ENCODE peak calls at places on chromosomes 4 and X, in seven cellular contexts. F is cardiac muscle cell; E is coronary artery; O is CD4-positive, alpha-beta T cell; C is body of pancreas; P is WTC11; N is A549. Z is an unnamed sample.
A peak's percentile ranks its signal among the peaks of the same experiment; 100 is the strongest.

GRCh38 chr4:181952478-181952877 is 290.7 kb upstream of the TENM3 start:
- DNase-seq in C (peak; percentile 7), P (no peak), N (peak; percentile 4), F (peak; percentile 92), O (no peak), E (no peak), Z (no peak)

GRCh38 chrX:57906790-57907189 is 3.5 kb downstream of the ZXDA start:
- DNase-seq in O (no peak), N (no peak), F (peak; percentile 64), P (no peak), E (no peak), C (no peak), Z (no peak)

GRCh38 chr4:88939697-88940096 is 117.3 kb downstream of the FAM13A start:
- DNase-seq in C (no peak), N (no peak), P (no peak), O (no peak), F (peak; percentile 77), E (no peak), Z (no peak)

GRCh38 chr4:30825008-30825765 is 105.0 kb downstream of the PCDH7 start:
- DNase-seq in F (no peak), C (no peak), P (no peak), O (no peak), E (no peak), N (no peak), Z (no peak)

GRCh38 chr4:6779667-6780565 is 2.6 kb upstream of the KIAA0232 start:
- DNase-seq in N (no peak), E (no peak), P (no peak), O (no peak), F (peak; percentile 58), C (no peak), Z (no peak)

GRCh38 chrX:138349351-138349750 is 362.2 kb downstream of the FGF13 start:
- DNase-seq in N (no peak), F (no peak), P (no peak), E (no peak), O (no peak), C (no peak), Z (no peak)

GRCh38 chr4:54852602-54853001 is 194.8 kb downstream of the KIT start:
- DNase-seq in P (no peak), E (no peak), O (no peak), F (no peak), C (no peak), N (no peak), Z (no peak)

GRCh38 chr4:166277406-166277805 is 404.4 kb downstream of the TLL1 start:
- DNase-seq in N (no peak), P (no peak), C (no peak), E (no peak), F (peak; percentile 48), O (no peak), Z (no peak)

GRCh38 chr4:8759987-8760386 is 111.7 kb downstream of the HMX1 start:
- DNase-seq in O (no peak), P (peak; percentile 3), F (no peak), C (peak; percentile 1), N (no peak), E (peak; percentile 28), Z (no peak)

GRCh38 chrX:109760922-109761250 is 27.8 kb upstream of the ACSL4 start:
- DNase-seq in N (no peak), P (no peak), F (no peak), C (no peak), E (no peak), O (no peak), Z (no peak)

GRCh38 chr4:118981171-118981838 is 92.7 kb downstream of the SYNPO2 start:
- DNase-seq in E (no peak), C (no peak), N (no peak), P (no peak), F (no peak), O (no peak), Z (no peak)

GRCh38 chr4:24059839-24060238 is 170.0 kb upstream of the PPARGC1A start:
- DNase-seq in O (no peak), C (no peak), P (no peak), F (no peak), E (no peak), N (no peak), Z (no peak)

DNA sequence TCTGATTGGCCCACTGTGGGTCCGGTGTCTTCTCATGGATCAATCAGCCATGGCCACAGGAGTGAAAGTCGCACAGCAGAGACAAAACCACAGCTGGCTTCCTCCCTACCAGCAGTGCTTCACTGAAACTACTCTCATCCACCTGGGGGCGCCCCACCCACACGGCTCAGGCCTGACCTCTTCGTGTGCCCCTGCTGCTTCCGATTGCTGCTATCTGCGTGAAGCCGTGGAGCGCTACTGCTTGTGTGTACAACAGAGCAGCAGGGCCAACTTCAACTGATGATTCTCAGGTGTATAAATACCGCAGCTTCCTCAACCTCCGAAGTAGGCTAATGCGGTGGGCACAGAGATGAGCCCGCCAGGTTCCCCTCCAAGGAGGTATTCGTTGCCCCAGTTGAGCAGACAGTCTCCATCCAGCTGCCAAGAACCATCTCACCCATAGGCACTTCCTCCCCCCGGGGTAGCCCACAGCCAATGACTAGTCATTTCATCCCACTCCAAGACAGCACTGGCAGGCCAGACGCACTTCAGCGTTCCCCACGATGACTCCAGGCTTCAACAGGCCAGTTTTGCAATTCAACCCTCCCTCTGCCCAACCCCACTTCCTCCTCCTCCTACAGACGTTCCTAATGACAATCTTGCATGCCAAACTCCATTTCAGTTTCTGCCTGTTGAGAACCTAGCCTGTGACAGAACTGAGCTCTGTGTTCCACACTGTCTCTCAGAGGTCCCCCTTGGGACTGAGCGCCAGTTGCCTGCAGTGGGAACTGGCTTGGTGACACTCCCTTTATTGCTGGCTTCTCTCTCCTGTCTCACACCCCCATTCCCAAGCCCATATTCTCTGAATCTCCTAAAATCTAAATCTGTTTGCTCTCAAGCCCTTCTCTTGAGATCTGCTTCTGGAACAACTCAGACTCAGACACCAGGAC is 41.3 kb upstream of the ATP6AP2 start:
- DNase-seq in E (no peak), F (peak; percentile 81), O (peak; percentile 65), P (peak; percentile 69), N (no peak), C (peak; percentile 14), Z (peak; percentile 25)
- TF ChIP-seq CTCF in E (no peak), F (peak; percentile 11), O (peak; percentile 49), P (no peak), N (no peak), C (no peak), Z (no peak)

DNA sequence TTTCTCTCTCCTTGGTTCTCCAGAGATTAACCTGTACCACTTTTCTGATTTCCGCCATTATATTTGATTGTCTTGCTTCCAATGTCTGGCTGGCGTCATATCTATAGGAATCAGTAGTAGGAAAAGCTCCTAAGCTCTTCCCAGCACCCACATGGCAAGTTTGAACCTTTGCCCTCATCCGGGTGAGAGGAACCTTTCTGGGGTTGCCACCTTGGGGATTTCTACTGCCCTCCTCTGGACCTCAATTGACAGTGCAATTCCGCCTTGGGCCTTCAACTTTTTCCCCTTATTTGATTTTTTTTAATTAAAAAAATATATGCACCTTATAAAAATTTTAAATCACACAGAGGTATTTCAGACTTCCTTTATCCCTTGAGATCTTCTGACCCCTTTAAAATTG is 2.0 kb upstream of the CXorf66 start:
- DNase-seq in C (no peak), P (peak; percentile 14), F (peak; percentile 6), E (no peak), N (peak; percentile 7), O (no peak), Z (no peak)
- TF ChIP-seq CTCF in C (no peak), P (no peak), F (peak; percentile 34), E (no peak), N (peak; percentile 9), O (no peak), Z (peak; percentile 26)

DNA sequence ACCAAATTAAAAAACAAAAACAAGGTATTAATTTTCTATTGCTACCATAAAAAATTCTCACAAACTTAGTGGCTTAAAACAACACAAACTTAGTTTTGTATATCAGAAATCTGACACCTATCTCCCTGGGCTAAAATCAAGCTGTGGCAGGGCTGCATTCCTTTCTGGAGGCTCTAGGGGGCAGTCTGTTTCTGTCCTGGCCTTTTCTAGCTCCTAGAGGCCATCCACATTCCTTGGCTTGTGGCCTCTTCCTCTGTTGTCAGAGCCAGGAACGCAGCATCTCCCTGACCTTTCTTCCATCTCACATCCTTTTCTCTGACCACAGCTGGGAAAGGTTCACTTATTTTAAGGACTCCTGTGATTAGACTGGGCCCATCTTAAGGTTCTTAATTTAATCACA is 38.9 kb upstream of the TLR2 start:
- DNase-seq in C (no peak), F (no peak), N (no peak), E (no peak), O (no peak), P (peak; percentile 19), Z (no peak)
- TF ChIP-seq CTCF in C (no peak), F (peak; percentile 14), N (no peak), E (no peak), O (no peak), P (no peak), Z (peak; percentile 28)

GRCh38 chr4:86380176-86380724 is 20.4 kb upstream of the MAPK10 start:
- DNase-seq in F (no peak), C (no peak), N (no peak), E (no peak), O (no peak), P (no peak), Z (no peak)

GRCh38 chr4:86388252-86388651 is 28.4 kb upstream of the MAPK10 start:
- DNase-seq in E (no peak), P (no peak), F (no peak), N (no peak), O (no peak), C (no peak), Z (no peak)

GRCh38 chr4:86387013-86387412 is 27.2 kb upstream of the MAPK10 start:
- DNase-seq in C (no peak), P (no peak), E (no peak), O (no peak), F (no peak), N (no peak), Z (no peak)

GRCh38 chr4:86386201-86386600 is 26.3 kb upstream of the MAPK10 start:
- DNase-seq in C (no peak), O (no peak), N (no peak), F (no peak), P (no peak), E (no peak), Z (no peak)
- TF ChIP-seq CTCF in C (no peak), O (no peak), N (no peak), F (no peak), P (no peak), E (no peak), Z (no peak)

Z was measured in endothelial cell.